ENCODE peak calls at places on chromosomes 13 and 19, in nine cellular contexts. Z, W, O, E, D, V, X, S and R are unnamed samples.

GRCh38 chr19:51810228-51810627 is 15.3 kb downstream of the FPR3 start:
- DNase-seq in Z (no peak), W (no peak), O (no peak), E (no peak), D (no peak), V (no peak), X (no peak), S (no peak), R (no peak)

GRCh38 chr13:45807520-45808099 is 43.9 kb downstream of the SIAH3 start:
- DNase-seq in Z (no peak), W (peak; percentile 56), O (peak; percentile 43), E (peak; percentile 61), D (no peak), V (no peak), X (peak; percentile 16), S (no peak), R (no peak)

GRCh38 chr19:47417746-47418594 is 1.4 kb downstream of the MEIS3 start:
- DNase-seq in Z (no peak), W (no peak), O (no peak), E (no peak), D (no peak), V (no peak), X (no peak), S (no peak), R (no peak)

GRCh38 chr19:4120933-4121612 is 2.8 kb downstream of the MAP2K2 start:
- DNase-seq in Z (no peak), W (no peak), O (no peak), E (no peak), D (no peak), V (no peak), X (no peak), S (no peak), R (no peak)

GRCh38 chr13:54301085-54301484 is 1272.5 kb downstream of the OLFM4 start:
- DNase-seq in Z (no peak), W (no peak), O (no peak), E (no peak), D (no peak), V (no peak), X (no peak), S (no peak), R (no peak)

GRCh38 chr13:37617162-37617561 is 18.6 kb upstream of the POSTN start:
- DNase-seq in Z (no peak), W (peak; percentile 85), O (no peak), E (peak; percentile 24), D (peak; percentile 91), V (no peak), X (no peak), S (no peak), R (no peak)

GRCh38 chr13:111302045-111302722 is 18.3 kb upstream of the TEX29 start:
- DNase-seq in Z (no peak), W (no peak), O (no peak), E (no peak), D (no peak), V (no peak), X (no peak), S (no peak), R (no peak)

GRCh38 chr19:5011476-5012238 is 42.7 kb downstream of the KDM4B start:
- DNase-seq in Z (no peak), W (no peak), O (no peak), E (no peak), D (no peak), V (no peak), X (no peak), S (no peak), R (no peak)

GRCh38 chr19:51572415-51572814 is 1.3 kb downstream of the ZNF175 start:
- DNase-seq in Z (no peak), W (peak; percentile 18), O (no peak), E (no peak), D (no peak), V (no peak), X (no peak), S (no peak), R (no peak)

GRCh38 chr13:44413095-44413494 is 39.5 kb downstream of the SERP2 start:
- DNase-seq in Z (no peak), W (peak; percentile 50), O (no peak), E (no peak), D (no peak), V (no peak), X (no peak), S (no peak), R (no peak)

GRCh38 chr19:40235238-40236025 is 8.9 kb upstream of the CCNP start:
- DNase-seq in Z (no peak), W (no peak), O (no peak), E (no peak), D (no peak), V (no peak), X (no peak), S (no peak), R (no peak)

GRCh38 chr19:56538254-56538760 is 441 bp upstream of the ZFP28 start:
- DNase-seq in Z (peak; percentile 75), W (peak; percentile 93), O (peak; percentile 89), E (peak; percentile 87), D (peak; percentile 24), V (peak; percentile 66), X (peak; percentile 81), S (peak; percentile 75), R (peak; percentile 72)

GRCh38 chr13:44380404-44381165 is 7.0 kb downstream of the SERP2 start:
- DNase-seq in Z (no peak), W (no peak), O (no peak), E (no peak), D (no peak), V (no peak), X (no peak), S (no peak), R (no peak)

GRCh38 chr13:96781141-96781540 is 213.1 kb downstream of the OXGR1 start:
- DNase-seq in Z (no peak), W (no peak), O (no peak), E (peak; percentile 22), D (no peak), V (no peak), X (peak; percentile 16), S (no peak), R (no peak)

GRCh38 chr19:6138511-6138910 is 3.0 kb downstream of the ACSBG2 start:
- DNase-seq in Z (no peak), W (no peak), O (no peak), E (no peak), D (no peak), V (no peak), X (no peak), S (no peak), R (no peak)

GRCh38 chr13:113092776-113093579 is 12.6 kb upstream of the F7 start:
- DNase-seq in Z (no peak), W (no peak), O (no peak), E (no peak), D (no peak), V (no peak), X (no peak), S (no peak), R (no peak)

GRCh38 chr19:2491130-2491801 is 15.3 kb downstream of the GADD45B start:
- DNase-seq in Z (no peak), W (peak; percentile 79), O (no peak), E (peak; percentile 78), D (peak; percentile 90), V (no peak), X (no peak), S (no peak), R (no peak)

DNA sequence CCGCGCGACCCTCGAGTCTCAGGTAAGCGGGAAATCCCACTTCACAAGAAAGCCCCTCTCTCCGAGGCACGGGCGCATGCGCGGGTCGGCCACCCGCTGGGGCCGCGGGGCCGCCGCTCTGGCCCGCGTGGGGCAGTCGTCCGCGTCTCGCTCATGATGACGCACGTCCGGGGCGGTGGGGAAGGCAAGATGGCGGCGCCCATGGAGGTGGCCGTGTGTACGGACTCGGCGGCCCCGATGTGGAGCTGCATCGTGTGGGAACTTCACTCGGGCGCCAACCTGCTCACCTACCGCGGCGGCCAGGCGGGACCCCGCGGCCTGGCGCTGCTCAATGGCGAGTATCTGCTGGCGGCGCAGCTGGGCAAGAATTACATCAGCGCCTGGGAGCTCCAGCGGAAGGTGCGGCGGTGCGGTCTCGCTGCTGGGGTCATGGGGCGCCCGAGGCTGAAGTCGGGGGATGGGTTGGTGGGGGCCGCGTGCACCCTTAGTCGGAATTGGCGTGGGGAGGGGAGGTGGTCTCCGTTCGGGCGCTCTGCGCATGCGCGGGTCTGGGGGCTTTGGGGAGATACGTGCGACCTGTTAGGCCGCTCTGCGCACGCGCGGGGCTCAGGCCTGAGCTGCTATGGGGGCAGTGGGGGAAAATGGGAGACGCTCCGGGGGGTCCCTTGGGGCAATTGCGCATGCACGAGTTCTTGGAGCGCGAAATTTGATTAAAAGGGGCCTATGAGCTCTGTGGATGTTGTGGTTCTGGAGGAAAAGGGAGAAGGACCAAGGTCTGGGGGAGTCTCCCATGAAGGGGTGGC is at the start of gene WDR18:
- DNase-seq in Z (peak; percentile 84), W (peak; percentile 93), O (peak; percentile 92), E (peak; percentile 83), D (peak; percentile 14), V (peak; percentile 49), X (peak; percentile 91), S (peak; percentile 93), R (peak; percentile 99)
- TF ChIP-seq CTCF in Z (peak; percentile 46), W (peak; percentile 16), O (no peak), E (peak; percentile 21), D (no peak), V (no peak), X (peak; percentile 35), S (peak; percentile 11), R (no peak)

GRCh38 chr19:38211206-38211605 is 12.8 kb downstream of the DPF1 start:
- DNase-seq in Z (no peak), W (no peak), O (no peak), E (no peak), D (no peak), V (no peak), X (no peak), S (no peak), R (no peak)
- TF ChIP-seq CTCF in Z (peak; percentile 30), W (no peak), O (no peak), E (peak; percentile 3), D (peak; percentile 15), V (no peak), X (no peak), S (no peak), R (no peak)

DNA sequence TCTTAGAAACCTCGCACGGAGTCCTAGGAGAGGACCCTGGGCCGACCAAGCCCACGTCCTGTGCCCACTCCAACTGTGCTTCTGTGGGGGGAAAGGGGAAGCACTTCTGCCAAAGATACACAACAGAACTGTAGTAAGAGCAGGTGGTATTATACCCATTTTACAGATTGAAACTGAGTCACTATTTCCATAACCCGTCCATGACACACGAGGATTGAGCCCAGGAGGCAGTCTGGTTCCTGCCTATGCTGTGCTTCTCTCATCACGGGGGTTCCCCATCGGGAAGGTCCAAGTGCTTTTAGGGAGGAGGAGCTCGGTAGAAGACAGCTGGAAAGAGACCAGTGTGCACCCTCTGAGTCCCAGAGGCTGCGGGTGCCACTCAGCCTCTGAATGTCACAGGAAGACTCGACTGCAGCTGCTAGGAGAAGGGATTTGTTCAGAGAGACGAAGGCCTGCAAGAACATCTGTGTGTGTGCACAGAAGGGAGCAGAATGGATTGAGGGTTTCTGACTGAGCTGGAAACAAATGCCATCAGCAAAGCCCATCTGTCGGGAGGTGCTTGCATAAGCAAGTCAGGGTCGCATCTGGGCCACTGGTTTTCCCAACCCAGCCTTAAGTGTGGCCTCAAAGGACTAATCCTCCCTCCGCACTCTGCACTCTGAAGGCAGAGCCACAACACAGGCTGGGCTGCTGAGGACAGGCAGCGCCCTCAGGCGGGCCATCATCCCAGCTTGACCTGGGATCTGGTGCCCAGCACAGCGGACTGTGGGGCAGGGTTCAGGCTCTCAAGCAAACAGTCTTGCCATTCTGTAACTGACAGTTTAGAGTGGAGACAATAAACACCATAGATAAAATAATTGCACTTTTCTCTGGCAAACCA is 150.0 kb downstream of the DPF1 start:
- DNase-seq in Z (no peak), W (no peak), O (no peak), E (no peak), D (no peak), V (no peak), X (no peak), S (no peak), R (peak; percentile 85)
- TF ChIP-seq CTCF in Z (peak; percentile 29), W (peak; percentile 8), O (no peak), E (no peak), D (peak; percentile 23), V (no peak), X (no peak), S (no peak), R (peak; percentile 72)

GRCh38 chr19:7874080-7874856 is at the start of gene PRR36:
- DNase-seq in Z (peak; percentile 83), W (no peak), O (no peak), E (no peak), D (no peak), V (no peak), X (no peak), S (no peak), R (peak; percentile 77)
- TF ChIP-seq CTCF in Z (no peak), W (no peak), O (no peak), E (no peak), D (no peak), V (no peak), X (no peak), S (no peak), R (no peak)